ENCODE peak calls at places on chromosomes 1 and 21, in five cellular contexts. M, H, F, K and X are unnamed samples.

GRCh38 chr1:81617308-81618027 is 183.3 kb upstream of the ADGRL2 start:
- DNase-seq in M (peak; percentile 55), K (no peak), H (peak; percentile 4), F (no peak), X (no peak)

GRCh38 chr1:153583976-153584375 is 18.3 kb upstream of the S100A2 start:
- DNase-seq in M (peak; percentile 47), F (no peak), H (peak; percentile 38), K (no peak), X (no peak)

GRCh38 chr1:76073471-76073870 is 1.1 kb upstream of the ST6GALNAC3 start:
- DNase-seq in K (no peak), M (peak; percentile 81), H (peak; percentile 84), F (no peak), X (no peak)

GRCh38 chr1:27971674-27972073 is 11.9 kb downstream of the XKR8 start:
- DNase-seq in F (no peak), K (no peak), M (peak; percentile 27), H (no peak), X (no peak)

GRCh38 chr1:203316626-203317093 is 11.3 kb downstream of the BTG2 start:
- DNase-seq in H (peak; percentile 31), M (no peak), K (no peak), F (no peak), X (no peak)

GRCh38 chr1:41341756-41342562 is 19.3 kb upstream of the FOXO6 start:
- DNase-seq in K (no peak), F (no peak), M (peak; percentile 54), H (no peak), X (no peak)

GRCh38 chr1:193498088-193498605 is 311.7 kb upstream of the B3GALT2 start:
- DNase-seq in F (no peak), H (no peak), K (no peak), M (no peak), X (no peak)

GRCh38 chr1:90964444-90965035 is 57.3 kb downstream of the ZNF644 start:
- DNase-seq in H (peak; percentile 21), F (no peak), K (no peak), M (peak; percentile 31), X (no peak)

GRCh38 chr21:32578107-32578691 is 7.1 kb downstream of the TCP10L start:
- DNase-seq in K (no peak), M (peak; percentile 31), F (no peak), H (peak; percentile 9), X (no peak)

GRCh38 chr1:1351511-1352427 is 2.6 kb upstream of the DVL1 start:
- DNase-seq in F (no peak), H (peak; percentile 38), M (peak; percentile 75), K (peak; percentile 57), X (peak; percentile 76)

GRCh38 chr1:67383999-67384638 is 46.1 kb downstream of the SERBP1 start:
- DNase-seq in H (no peak), F (no peak), M (no peak), K (no peak), X (no peak)

GRCh38 chr1:42177551-42177981 is 13.0 kb upstream of the GUCA2A start:
- DNase-seq in K (peak; percentile 87), M (peak; percentile 69), H (peak; percentile 89), F (peak; percentile 75), X (peak; percentile 90)

GRCh38 chr1:999797-1000356 is at the start of gene HES4:
- DNase-seq in F (peak; percentile 47), H (peak; percentile 90), M (peak; percentile 95), K (peak; percentile 90), X (peak; percentile 94)

GRCh38 chr1:7227654-7228053 is 442.4 kb downstream of the CAMTA1 start:
- DNase-seq in F (no peak), K (no peak), H (no peak), M (no peak), X (no peak)
- H3K27me3 ChIP-seq in F (no peaks in the 10 kb centered on the region), K (no peaks in the 10 kb centered on the region), H (no peaks in the 10 kb centered on the region), M (no peaks in the 10 kb centered on the region), X (no peaks in the 10 kb centered on the region)

DNA sequence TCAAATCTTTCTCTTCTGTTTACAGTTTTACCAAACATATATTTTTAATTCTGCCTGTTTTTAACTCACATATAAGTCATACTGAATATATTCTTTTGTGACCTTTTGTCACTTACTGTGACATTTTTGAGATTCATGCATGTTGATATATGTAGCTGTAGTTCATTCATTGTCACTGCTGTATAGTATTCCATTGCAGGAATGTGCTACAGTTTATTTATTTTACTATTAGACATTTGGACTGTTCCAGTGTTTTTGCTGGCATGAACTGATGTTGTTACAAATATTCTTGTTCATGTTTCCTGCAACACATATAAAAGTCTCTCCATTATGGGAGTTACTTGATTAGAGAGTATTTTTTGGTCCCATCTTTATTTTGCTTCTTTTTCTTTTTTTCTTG is 174.9 kb downstream of the DHRS3 start:
- DNase-seq in K (no peak), F (no peak), M (no peak), H (no peak), X (no peak)
- H3K27me3 ChIP-seq in K (no peaks in the 10 kb centered on the region), F (no peaks in the 10 kb centered on the region), M (no peaks in the 10 kb centered on the region), H (no peaks in the 10 kb centered on the region), X (no peaks in the 10 kb centered on the region)

DNA sequence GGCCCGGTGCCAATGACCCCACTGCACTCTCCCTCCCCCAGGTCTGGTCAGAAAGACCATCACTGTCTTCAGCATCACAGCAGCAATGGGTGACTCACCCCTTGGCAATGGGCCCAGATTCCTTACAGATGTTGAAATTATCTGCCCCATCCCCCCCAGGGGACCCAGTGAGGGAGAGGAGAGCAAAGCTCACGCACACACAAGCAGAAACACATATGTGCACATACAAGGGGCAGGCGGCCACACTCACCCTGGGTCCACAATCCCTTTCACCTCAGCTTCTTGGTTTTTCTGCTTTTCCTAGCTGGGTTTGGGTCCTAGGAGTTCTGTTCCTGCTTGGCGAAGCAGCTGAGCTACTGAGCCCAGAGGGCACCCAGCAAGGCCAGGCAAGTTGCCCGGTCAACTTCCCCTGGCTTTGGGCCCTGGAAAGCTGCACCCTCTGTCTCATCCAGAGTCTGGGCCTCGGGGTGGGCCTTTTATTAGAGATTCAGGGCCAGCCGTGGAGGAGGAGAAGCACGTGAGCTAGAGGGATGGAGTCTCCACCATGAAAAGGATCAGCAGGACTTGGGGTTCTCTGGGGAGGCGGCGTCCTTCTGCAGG is 2.6 kb downstream of the COL16A1 start:
- DNase-seq in M (peak; percentile 93), H (peak; percentile 98), F (peak; percentile 95), K (peak; percentile 99), X (peak; percentile 97)
- H3K27me3 ChIP-seq in M (no peaks in the 10 kb centered on the region), H (no peaks in the 10 kb centered on the region), F (no peaks in the 10 kb centered on the region), K (no peaks in the 10 kb centered on the region), X (no peaks in the 10 kb centered on the region)

GRCh38 chr1:20355828-20356735 is 65.4 kb downstream of the VWA5B1 start:
- DNase-seq in F (no peak), H (no peak), M (peak; percentile 40), K (no peak), X (peak; percentile 53)
- H3K27me3 ChIP-seq in F (no peaks in the 10 kb centered on the region), H (peaks cover 29% of the 10 kb centered on the region), M (peaks cover 19% of the 10 kb centered on the region), K (no peaks in the 10 kb centered on the region), X (no peaks in the 10 kb centered on the region)

GRCh38 chr1:247204177-247204647 is 32.4 kb upstream of the ZNF124 start:
- DNase-seq in H (no peak), F (no peak), M (no peak), K (no peak), X (no peak)
- H3K27me3 ChIP-seq in H (no peaks in the 10 kb centered on the region), F (no peaks in the 10 kb centered on the region), M (no peaks in the 10 kb centered on the region), K (no peaks in the 10 kb centered on the region), X (no peaks in the 10 kb centered on the region)

GRCh38 chr21:46206163-46207005 is 22.1 kb upstream of the SPATC1L start:
- DNase-seq in K (no peak), F (no peak), M (no peak), H (no peak), X (no peak)

GRCh38 chr21:46207006-46207919 is 21.3 kb downstream of the LSS start:
- DNase-seq in K (no peak), M (no peak), F (no peak), H (no peak), X (no peak)

GRCh38 chr21:46205766-46206162 is 21.5 kb upstream of the SPATC1L start:
- DNase-seq in M (no peak), K (no peak), H (no peak), F (no peak), X (no peak)

GRCh38 chr21:46208761-46209721 is 19.5 kb downstream of the LSS start:
- DNase-seq in F (no peak), M (no peak), H (no peak), K (no peak), X (no peak)

DNA sequence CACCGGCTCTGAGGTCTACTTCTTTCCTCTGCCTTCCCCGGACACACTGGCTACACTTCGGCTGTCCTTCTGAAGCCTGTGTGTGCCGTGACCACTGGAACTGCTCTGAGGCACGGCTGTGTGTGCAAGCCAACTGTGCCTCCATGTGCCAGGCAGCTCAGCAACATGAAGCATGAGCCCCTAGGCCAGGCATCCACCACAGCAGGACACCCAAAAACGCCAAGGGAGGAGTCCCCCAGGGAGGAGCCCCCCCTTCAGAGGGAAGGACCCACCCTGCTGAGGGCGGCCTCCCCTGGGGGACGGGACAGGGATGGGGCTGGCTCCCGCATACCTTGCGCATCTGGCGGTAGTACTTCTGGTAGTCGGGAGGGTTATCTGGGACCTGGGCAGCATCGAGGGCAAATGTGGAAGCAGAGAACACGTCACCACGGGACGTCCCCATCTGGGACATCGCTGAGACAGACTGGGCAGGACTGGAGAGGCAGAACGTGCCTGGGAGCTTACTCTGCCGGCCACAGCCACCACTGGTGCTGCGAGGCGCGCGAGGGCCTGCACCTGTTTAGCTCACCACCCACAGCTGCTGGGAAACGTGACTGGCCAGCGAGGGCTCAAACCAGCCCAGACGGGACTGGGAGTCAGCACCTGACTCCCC is 20.5 kb downstream of the LSS start:
- DNase-seq in M (no peak), F (no peak), K (no peak), H (no peak), X (no peak)
- H3K27me3 ChIP-seq in M (no peaks in the 10 kb centered on the region), F (no peaks in the 10 kb centered on the region), K (no peaks in the 10 kb centered on the region), H (no peaks in the 10 kb centered on the region), X (no peaks in the 10 kb centered on the region)

GRCh38 chr1:75062111-75062510 is 72.1 kb upstream of the LHX8 start:
- DNase-seq in M (no peak), K (no peak), F (no peak), H (no peak), X (no peak)
- H3K27me3 ChIP-seq in M (no peaks in the 10 kb centered on the region), K (no peaks in the 10 kb centered on the region), F (no peaks in the 10 kb centered on the region), H (no peaks in the 10 kb centered on the region), X (no peaks in the 10 kb centered on the region)

GRCh38 chr1:201093962-201094361 is 18.3 kb downstream of the CACNA1S start:
- DNase-seq in H (no peak), M (no peak), F (no peak), K (no peak), X (no peak)
- H3K27me3 ChIP-seq in H (peaks cover 80% of the 10 kb centered on the region), M (peaks cover 37% of the 10 kb centered on the region), F (no peaks in the 10 kb centered on the region), K (no peaks in the 10 kb centered on the region), X (no peaks in the 10 kb centered on the region)

DNA sequence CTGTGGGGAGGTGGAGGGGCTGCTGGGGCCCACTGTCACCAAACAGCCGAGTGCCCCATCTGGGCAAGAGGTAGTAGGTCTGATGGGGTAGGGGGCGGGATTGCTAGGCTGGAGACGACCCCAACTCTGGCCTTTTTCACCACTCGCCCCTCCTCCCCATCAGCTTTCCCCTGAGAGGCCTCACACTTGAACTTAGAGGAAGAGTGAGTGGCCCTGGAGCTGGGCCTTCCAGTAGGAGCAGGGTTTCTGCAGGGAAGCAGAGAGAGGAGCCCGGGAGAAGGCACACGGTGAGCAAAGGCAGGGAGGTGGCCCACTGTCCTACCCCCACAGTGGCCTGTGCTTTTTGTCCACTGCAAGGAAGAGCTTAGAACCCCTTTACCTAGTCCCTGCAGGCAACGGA is 111.9 kb upstream of the WNT4 start:
- DNase-seq in F (no peak), H (no peak), M (no peak), K (no peak), X (no peak)
- H3K27me3 ChIP-seq in F (no peaks in the 10 kb centered on the region), H (peaks cover 45% of the 10 kb centered on the region), M (peaks cover 40% of the 10 kb centered on the region), K (no peaks in the 10 kb centered on the region), X (no peaks in the 10 kb centered on the region)